ENCODE peak calls at places on chromosomes 7 and 10, in four cellular contexts. K, Z, O and N are unnamed samples.

GRCh38 chr10:29057712-29058426 is 231.0 kb upstream of the LYZL1 start:
- DNase-seq in K (no peak), Z (no peak), O (no peak), N (peak; percentile 64)

GRCh38 chr10:22148956-22149355 is 68.9 kb downstream of the EBLN1 start:
- DNase-seq in K (no peak), Z (no peak), O (no peak), N (no peak)

GRCh38 chr7:111071556-111071955 is 19.4 kb upstream of the LRRN3 start:
- DNase-seq in K (no peak), Z (no peak), O (no peak), N (no peak)

GRCh38 chr10:133028956-133029355 is 58.8 kb upstream of the ADGRA1 start:
- DNase-seq in K (no peak), Z (no peak), O (no peak), N (no peak)

GRCh38 chr10:89301231-89301630 is 615 bp upstream of the IFIT2 start:
- DNase-seq in K (no peak), Z (no peak), O (no peak), N (no peak)

GRCh38 chr7:92404170-92404614 is 43.1 kb upstream of the GATAD1 start:
- DNase-seq in K (no peak), Z (no peak), O (no peak), N (no peak)

GRCh38 chr7:50564630-50565558 is at the start of gene DDC:
- DNase-seq in K (no peak), Z (no peak), O (no peak), N (no peak)

GRCh38 chr7:17239683-17240521 is 58.5 kb upstream of the AHR start:
- DNase-seq in K (no peak), Z (no peak), O (peak; percentile 9), N (no peak)

GRCh38 chr10:15231403-15231802 is 62.9 kb upstream of the NMT2 start:
- DNase-seq in K (no peak), Z (no peak), O (no peak), N (no peak)

GRCh38 chr10:18984531-18984930 is 64.1 kb upstream of the MALRD1 start:
- DNase-seq in K (no peak), Z (no peak), O (no peak), N (no peak)

GRCh38 chr10:17453377-17454091 is 861 bp downstream of the ST8SIA6 start:
- DNase-seq in K (no peak), Z (no peak), O (peak; percentile 71), N (peak; percentile 47)

GRCh38 chr7:149721084-149721601 is 52.2 kb downstream of the ZNF467 start:
- DNase-seq in K (no peak), Z (no peak), O (no peak), N (no peak)

GRCh38 chr7:27179030-27179429 is 4.9 kb upstream of the HOXA10 start:
- DNase-seq in K (peak; percentile 74), Z (peak; percentile 64), O (no peak), N (peak; percentile 37)

GRCh38 chr7:27186450-27187157 is 1.6 kb upstream of the HOXA11 start:
- DNase-seq in K (peak; percentile 16), Z (peak; percentile 35), O (no peak), N (no peak)

GRCh38 chr7:103685646-103686418 is 239.8 kb upstream of the SLC26A5 start:
- DNase-seq in K (no peak), Z (no peak), O (no peak), N (no peak)

DNA sequence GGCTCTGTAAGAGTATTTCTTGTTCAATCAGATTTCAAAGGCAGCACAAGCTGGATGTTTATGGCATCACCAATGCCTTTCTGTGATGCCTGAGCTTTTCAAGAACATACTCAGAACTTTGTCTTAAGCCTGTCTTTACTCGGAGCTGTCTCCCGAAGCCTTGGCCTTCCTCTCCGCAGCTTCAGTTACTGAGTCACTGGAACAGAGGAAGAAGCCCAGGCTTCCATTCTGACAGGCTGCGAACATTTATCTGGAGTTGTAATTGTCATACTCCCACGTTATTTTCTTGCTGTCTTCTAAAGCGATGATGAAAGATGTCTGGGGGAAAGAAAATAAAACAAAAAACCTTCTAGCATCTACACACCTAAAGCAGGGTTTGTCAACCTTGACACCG is 43.9 kb downstream of the GRK5 start:
- DNase-seq in K (no peak), Z (no peak), O (no peak), N (no peak)
- H3K4me1 ChIP-seq in K (peaks cover 46% of the 10 kb centered on the region), Z (peaks cover 99% of the 10 kb centered on the region), O (peaks cover 41% of the 10 kb centered on the region), N (peaks cover 44% of the 10 kb centered on the region)

DNA sequence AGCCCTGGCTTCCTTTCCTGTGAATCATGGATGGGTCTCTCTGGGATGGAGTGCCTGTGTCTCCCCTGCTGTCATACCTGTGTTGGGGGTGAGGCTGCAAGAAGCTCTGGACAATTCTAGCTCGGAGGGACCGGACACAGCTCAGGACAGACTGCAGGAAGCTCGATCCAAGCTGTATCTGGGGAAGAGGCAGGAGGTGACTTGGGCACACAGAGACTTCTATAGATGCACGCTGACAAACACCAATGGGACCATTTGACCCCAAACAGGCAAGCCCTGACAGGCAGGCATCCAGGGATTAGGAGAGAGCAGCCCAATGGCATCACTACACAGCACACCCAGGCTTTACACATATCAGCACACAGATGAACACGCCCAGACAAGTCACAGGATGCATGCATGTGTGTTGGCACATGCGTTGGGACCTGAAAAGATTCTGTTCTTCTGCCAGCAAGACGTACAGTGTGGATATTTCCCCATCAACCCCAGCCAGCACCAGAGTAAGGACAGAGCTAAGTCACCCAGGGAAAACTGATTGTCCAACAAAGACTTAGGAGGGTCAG is 4.5 kb downstream of the LLCFC1 start:
- DNase-seq in K (peak; percentile 11), Z (no peak), O (no peak), N (no peak)
- H3K27ac ChIP-seq in K (no peak overlapping the region), Z (no peak overlapping the region), O (no peak overlapping the region), N (no peak overlapping the region)

DNA sequence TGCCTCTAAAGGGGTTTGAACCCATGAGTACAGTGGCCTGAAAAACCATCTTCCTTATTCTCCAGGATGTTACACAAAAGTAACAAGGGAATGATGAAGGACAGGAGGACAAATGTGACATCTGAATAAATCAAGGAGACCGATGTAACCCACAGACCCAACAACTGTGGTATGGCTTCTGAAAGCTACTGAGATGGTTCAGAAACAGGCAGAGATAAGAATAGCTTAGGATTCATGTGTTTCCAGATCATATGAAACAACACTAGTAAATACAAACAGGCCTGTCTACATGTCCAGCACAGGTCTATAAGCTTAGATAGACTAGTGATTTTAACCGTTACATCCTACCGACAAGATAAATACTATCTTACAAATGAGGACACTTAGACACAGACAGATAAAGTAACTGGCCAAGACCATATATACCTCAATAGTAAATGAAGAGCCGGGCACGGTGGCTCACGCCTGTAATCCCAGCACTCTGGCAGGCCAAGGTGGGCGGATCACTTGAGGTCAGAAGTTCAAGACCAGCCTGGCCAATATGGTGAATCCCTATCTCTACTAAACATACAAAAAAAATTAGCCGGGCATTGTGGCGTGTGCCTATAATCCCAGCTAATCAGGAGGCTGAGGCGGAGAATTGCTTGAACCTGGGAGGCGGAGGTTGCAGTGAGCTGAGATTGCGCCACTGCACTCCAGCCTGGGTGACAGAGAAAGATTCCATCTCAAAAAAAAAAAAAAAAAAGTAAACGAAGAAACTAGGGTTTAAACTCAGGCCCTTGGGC is 88.7 kb downstream of the SORBS1 start:
- DNase-seq in K (no peak), Z (no peak), O (no peak), N (no peak)
- H3K4me1 ChIP-seq in K (peaks cover 53% of the 10 kb centered on the region), Z (peaks cover 100% of the 10 kb centered on the region), O (peaks cover 58% of the 10 kb centered on the region), N (peaks cover 25% of the 10 kb centered on the region)

DNA sequence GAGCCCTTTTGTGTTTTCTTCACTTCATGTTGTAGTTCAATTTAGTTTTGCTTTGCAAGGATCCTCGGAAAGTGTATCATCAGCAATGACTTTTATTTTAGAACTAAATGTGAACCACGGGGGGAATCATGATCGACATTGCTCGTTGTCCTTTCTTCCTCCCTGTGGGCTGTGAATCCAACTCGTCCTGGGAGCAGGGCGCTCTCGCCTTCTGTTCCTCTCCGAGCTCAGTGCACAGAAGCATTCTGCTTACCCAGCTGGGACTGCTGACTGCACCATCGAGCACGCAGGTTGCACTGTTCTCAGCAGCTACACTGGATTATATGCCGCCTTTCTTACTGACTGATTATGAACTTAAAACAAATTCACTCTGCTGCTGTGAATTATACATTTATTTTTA is 92.4 kb downstream of the PTPRE start:
- DNase-seq in K (no peak), Z (no peak), O (no peak), N (no peak)
- H3K27ac ChIP-seq in K (no peak overlapping the region), Z (no peak overlapping the region), O (no peak overlapping the region), N (no peak overlapping the region)

GRCh38 chr10:34760606-34761005 is 54.5 kb downstream of the PARD3 start:
- DNase-seq in K (no peak), Z (no peak), O (peak; percentile 77), N (no peak)
- H3K4me1 ChIP-seq in K (peaks cover 60% of the 10 kb centered on the region), Z (peaks cover 18% of the 10 kb centered on the region), O (peaks cover 43% of the 10 kb centered on the region), N (peaks cover 8% of the 10 kb centered on the region)

DNA sequence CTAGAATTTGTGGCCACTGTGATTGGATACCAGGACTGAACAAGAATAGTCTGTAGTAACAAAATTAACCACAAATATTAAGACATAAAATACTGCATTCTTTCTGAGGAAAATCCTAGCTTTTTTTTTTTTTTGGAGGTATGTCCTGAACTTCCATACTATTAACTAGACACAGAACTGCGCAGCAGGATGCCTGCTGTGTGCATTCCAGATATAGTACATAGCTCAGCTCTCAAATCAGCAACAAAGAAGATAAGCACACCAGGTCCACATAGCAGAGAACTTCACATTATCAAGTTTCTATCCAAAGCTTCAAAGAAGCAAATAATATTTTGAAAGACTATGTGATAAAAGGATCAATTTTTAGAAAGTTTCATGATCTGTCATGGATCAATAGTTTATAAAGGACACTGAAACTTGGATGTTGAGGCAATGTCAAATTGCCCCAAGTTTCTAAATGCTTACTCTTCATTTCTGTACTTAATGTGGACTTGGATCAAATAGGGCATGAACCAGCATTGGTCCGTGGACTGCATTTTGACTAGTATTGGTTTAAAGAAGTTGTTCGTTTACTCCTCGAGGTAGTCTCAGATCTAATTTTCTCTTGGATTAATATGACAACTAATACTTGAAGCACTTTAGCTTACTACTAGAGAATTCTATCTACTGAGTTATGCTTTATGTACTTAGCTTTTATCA is 15.4 kb downstream of the NAMPT start:
- DNase-seq in K (no peak), Z (no peak), O (no peak), N (no peak)
- H3K27ac ChIP-seq in K (no peak overlapping the region), Z (no peak overlapping the region), O (peak overlapping the region; percentile 72), N (no peak overlapping the region)

GRCh38 chr7:158394936-158395335 is 192.7 kb downstream of the PTPRN2 start:
- DNase-seq in K (no peak), Z (no peak), O (peak; percentile 55), N (no peak)
- H3K4me1 ChIP-seq in K (peaks cover 4% of the 10 kb centered on the region), Z (no peaks in the 10 kb centered on the region), O (no peaks in the 10 kb centered on the region), N (no peaks in the 10 kb centered on the region)

GRCh38 chr10:78331391-78331922 is 297.8 kb downstream of the RPS24 start:
- DNase-seq in K (no peak), Z (peak; percentile 68), O (no peak), N (peak; percentile 81)
- H3K27ac ChIP-seq in K (peak overlapping the region; percentile 74), Z (peak overlapping the region; percentile 71), O (no peak overlapping the region), N (peak overlapping the region; percentile 16)

DNA sequence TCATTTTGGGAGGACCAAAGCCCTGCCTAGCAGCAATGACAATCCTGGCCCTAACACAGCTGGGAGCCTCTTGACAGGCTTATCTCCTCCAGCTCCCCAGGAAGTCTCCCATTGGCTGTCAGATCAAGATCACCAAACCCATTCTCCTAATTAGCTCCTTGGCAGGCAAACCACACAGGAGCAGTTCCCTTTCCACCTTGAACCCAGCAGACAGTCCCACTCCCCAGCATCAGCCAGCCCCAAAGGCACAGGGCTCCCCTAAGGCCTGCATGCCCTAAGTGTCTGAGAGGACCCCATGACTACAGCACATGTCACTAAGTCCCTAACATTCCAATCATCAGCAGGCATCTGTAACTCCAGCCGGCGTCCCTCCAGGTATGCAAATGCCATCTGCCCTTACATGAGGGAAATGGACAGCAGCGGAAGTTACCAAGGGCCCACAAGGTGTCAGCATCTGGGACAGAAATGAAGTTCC is 348.5 kb downstream of the KCNMA1 start:
- DNase-seq in K (no peak), Z (no peak), O (peak; percentile 45), N (no peak)
- H3K4me1 ChIP-seq in K (no peaks in the 10 kb centered on the region), Z (peaks cover 96% of the 10 kb centered on the region), O (peaks cover 59% of the 10 kb centered on the region), N (no peaks in the 10 kb centered on the region)